ENCODE peak calls at places on chromosome 9, in six cellular contexts. One of them, this sample, is unnamed.

GRCh38 chr9:29214162-29214520 is 1640.9 kb upstream of the C9orf72 start:
- DNase-seq in MM.1S: no peak
- DNase-seq in CD4-positive, CD25-positive, alpha-beta regulatory T cell: no peak
- DNase-seq in aorta: peak; percentile 59
- DNase-seq in IMR-90: no peak
- DNase-seq in GM23248: no peak
- DNase-seq in this sample: no peak

GRCh38 chr9:113624721-113625120 is 161.2 kb downstream of the RGS3 start:
- DNase-seq in aorta: peak; percentile 88
- DNase-seq in IMR-90: peak; percentile 50
- DNase-seq in GM23248: peak; percentile 93
- DNase-seq in CD4-positive, CD25-positive, alpha-beta regulatory T cell: no peak
- DNase-seq in MM.1S: no peak
- DNase-seq in this sample: no peak

GRCh38 chr9:91693226-91693625 is 256.8 kb downstream of the ROR2 start:
- DNase-seq in CD4-positive, CD25-positive, alpha-beta regulatory T cell: no peak
- DNase-seq in MM.1S: no peak
- DNase-seq in aorta: no peak
- DNase-seq in IMR-90: no peak
- DNase-seq in GM23248: no peak
- DNase-seq in this sample: peak; percentile 16

GRCh38 chr9:86854898-86855523 is 92.3 kb downstream of the GAS1 start:
- DNase-seq in MM.1S: no peak
- DNase-seq in IMR-90: peak; percentile 96
- DNase-seq in aorta: no peak
- DNase-seq in GM23248: peak; percentile 82
- DNase-seq in CD4-positive, CD25-positive, alpha-beta regulatory T cell: no peak
- DNase-seq in this sample: no peak

GRCh38 chr9:120394058-120394669 is 185.8 kb downstream of the CDK5RAP2 start:
- DNase-seq in IMR-90: peak; percentile 96
- DNase-seq in MM.1S: no peak
- DNase-seq in aorta: no peak
- DNase-seq in CD4-positive, CD25-positive, alpha-beta regulatory T cell: no peak
- DNase-seq in GM23248: peak; percentile 93
- DNase-seq in this sample: peak; percentile 46

GRCh38 chr9:118529210-118529609 is 825.0 kb downstream of the TLR4 start:
- DNase-seq in GM23248: peak; percentile 66
- DNase-seq in aorta: no peak
- DNase-seq in IMR-90: no peak
- DNase-seq in MM.1S: no peak
- DNase-seq in CD4-positive, CD25-positive, alpha-beta regulatory T cell: no peak
- DNase-seq in this sample: no peak

GRCh38 chr9:111691686-111692329 is 30.4 kb downstream of the GNG10 start:
- DNase-seq in aorta: no peak
- DNase-seq in GM23248: peak; percentile 49
- DNase-seq in MM.1S: peak; percentile 46
- DNase-seq in IMR-90: peak; percentile 48
- DNase-seq in CD4-positive, CD25-positive, alpha-beta regulatory T cell: peak; percentile 12
- DNase-seq in this sample: no peak

GRCh38 chr9:76810377-76810957 is 46.2 kb downstream of the PCA3 start:
- DNase-seq in MM.1S: peak; percentile 35
- DNase-seq in CD4-positive, CD25-positive, alpha-beta regulatory T cell: no peak
- DNase-seq in GM23248: peak; percentile 72
- DNase-seq in aorta: no peak
- DNase-seq in IMR-90: peak; percentile 72
- DNase-seq in this sample: no peak

GRCh38 chr9:83359039-83359438 is 179.2 kb downstream of the FRMD3 start:
- DNase-seq in IMR-90: no peak
- DNase-seq in GM23248: no peak
- DNase-seq in CD4-positive, CD25-positive, alpha-beta regulatory T cell: no peak
- DNase-seq in aorta: no peak
- DNase-seq in MM.1S: no peak
- DNase-seq in this sample: no peak

GRCh38 chr9:35774907-35775635 is 16.3 kb upstream of the NPR2 start:
- DNase-seq in MM.1S: no peak
- DNase-seq in aorta: no peak
- DNase-seq in IMR-90: no peak
- DNase-seq in CD4-positive, CD25-positive, alpha-beta regulatory T cell: no peak
- DNase-seq in GM23248: no peak
- DNase-seq in this sample: no peak

GRCh38 chr9:131627326-131627845 is 82.1 kb downstream of the PRRT1B start:
- DNase-seq in GM23248: peak; percentile 50
- DNase-seq in aorta: no peak
- DNase-seq in MM.1S: no peak
- DNase-seq in IMR-90: peak; percentile 87
- DNase-seq in CD4-positive, CD25-positive, alpha-beta regulatory T cell: no peak
- DNase-seq in this sample: no peak

GRCh38 chr9:20340161-20340861 is 282.0 kb downstream of the MLLT3 start:
- DNase-seq in aorta: no peak
- DNase-seq in CD4-positive, CD25-positive, alpha-beta regulatory T cell: no peak
- DNase-seq in IMR-90: no peak
- DNase-seq in MM.1S: no peak
- DNase-seq in GM23248: peak; percentile 6
- DNase-seq in this sample: no peak

GRCh38 chr9:98900725-98901124 is 43.0 kb upstream of the COL15A1 start:
- DNase-seq in aorta: no peak
- DNase-seq in GM23248: peak; percentile 26
- DNase-seq in IMR-90: no peak
- DNase-seq in CD4-positive, CD25-positive, alpha-beta regulatory T cell: no peak
- DNase-seq in MM.1S: no peak
- DNase-seq in this sample: no peak

GRCh38 chr9:76620586-76620985 is 143.7 kb upstream of the PCA3 start:
- DNase-seq in IMR-90: no peak
- DNase-seq in aorta: no peak
- DNase-seq in GM23248: no peak
- DNase-seq in MM.1S: no peak
- DNase-seq in CD4-positive, CD25-positive, alpha-beta regulatory T cell: no peak
- DNase-seq in this sample: no peak

GRCh38 chr9:133763272-133764183 is 25.4 kb upstream of the SARDH start:
- DNase-seq in IMR-90: peak; percentile 66
- DNase-seq in CD4-positive, CD25-positive, alpha-beta regulatory T cell: no peak
- DNase-seq in MM.1S: no peak
- DNase-seq in aorta: peak; percentile 69
- DNase-seq in GM23248: peak; percentile 50
- DNase-seq in this sample: no peak

GRCh38 chr9:2321523-2322148 is 300.0 kb upstream of the VLDLR start:
- DNase-seq in IMR-90: no peak
- DNase-seq in aorta: no peak
- DNase-seq in GM23248: peak; percentile 20
- DNase-seq in MM.1S: no peak
- DNase-seq in CD4-positive, CD25-positive, alpha-beta regulatory T cell: no peak
- DNase-seq in this sample: no peak

GRCh38 chr9:4832786-4833579 is 40.2 kb downstream of the RCL1 start:
- DNase-seq in aorta: no peak
- DNase-seq in MM.1S: no peak
- DNase-seq in IMR-90: peak; percentile 100
- DNase-seq in CD4-positive, CD25-positive, alpha-beta regulatory T cell: no peak
- DNase-seq in GM23248: peak; percentile 97
- DNase-seq in this sample: peak; percentile 94

GRCh38 chr9:72589684-72590555 is 68.5 kb downstream of the TMC1 start:
- DNase-seq in aorta: no peak
- DNase-seq in GM23248: peak; percentile 21
- DNase-seq in IMR-90: peak; percentile 16
- DNase-seq in MM.1S: no peak
- DNase-seq in CD4-positive, CD25-positive, alpha-beta regulatory T cell: no peak
- DNase-seq in this sample: no peak

GRCh38 chr9:84331119-84331791 is 9.3 kb downstream of the SLC28A3 start:
- DNase-seq in IMR-90: peak; percentile 26
- DNase-seq in GM23248: peak; percentile 43
- DNase-seq in MM.1S: no peak
- DNase-seq in CD4-positive, CD25-positive, alpha-beta regulatory T cell: no peak
- DNase-seq in aorta: no peak
- DNase-seq in this sample: peak; percentile 49

GRCh38 chr9:38068866-38069628 is at the start of gene SHB:
- DNase-seq in GM23248: peak; percentile 87
- DNase-seq in CD4-positive, CD25-positive, alpha-beta regulatory T cell: peak; percentile 70
- DNase-seq in IMR-90: peak; percentile 33
- DNase-seq in MM.1S: peak; percentile 81
- DNase-seq in aorta: peak; percentile 94
- DNase-seq in this sample: no peak

DNA sequence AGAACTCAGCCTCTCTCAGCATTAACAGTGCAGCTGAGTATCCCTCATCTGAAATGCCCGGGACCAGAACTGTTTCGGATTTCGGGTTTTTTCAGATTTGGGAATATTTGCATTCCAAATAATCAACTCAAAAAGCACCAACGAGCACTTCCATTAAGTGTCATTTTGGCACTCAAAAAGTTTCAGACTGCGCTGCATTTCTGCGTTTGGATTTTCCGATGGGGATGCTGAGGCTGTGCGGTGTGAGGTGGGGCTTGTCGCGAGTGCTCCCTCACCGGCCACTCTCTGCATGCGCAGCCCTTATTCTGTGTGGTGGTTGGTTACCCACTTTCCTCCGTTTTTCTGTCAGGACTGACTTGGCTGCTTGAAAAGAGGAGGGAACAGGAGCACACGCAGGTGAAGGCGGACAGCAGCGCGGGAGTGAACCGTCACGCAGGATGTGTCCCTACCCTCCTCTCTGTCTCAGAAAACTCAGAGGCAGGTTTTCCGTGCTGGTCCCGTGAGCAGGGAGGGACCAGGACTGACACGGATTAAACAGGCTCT is 8.4 kb downstream of the UBAC1 start:
- DNase-seq in aorta: no peak
- DNase-seq in IMR-90: no peak
- DNase-seq in MM.1S: no peak
- DNase-seq in CD4-positive, CD25-positive, alpha-beta regulatory T cell: no peak
- DNase-seq in GM23248: no peak
- DNase-seq in this sample: no peak
- H3K27ac ChIP-seq in aorta: no peak overlapping the region
- H3K27ac ChIP-seq in IMR-90: peak overlapping the region; percentile 71
- H3K27ac ChIP-seq in MM.1S: no peak overlapping the region
- H3K27ac ChIP-seq in CD4-positive, CD25-positive, alpha-beta regulatory T cell: no peak overlapping the region
- H3K27ac ChIP-seq in GM23248: no peak overlapping the region
- H3K27ac ChIP-seq in this sample: peak overlapping the region; percentile 79

DNA sequence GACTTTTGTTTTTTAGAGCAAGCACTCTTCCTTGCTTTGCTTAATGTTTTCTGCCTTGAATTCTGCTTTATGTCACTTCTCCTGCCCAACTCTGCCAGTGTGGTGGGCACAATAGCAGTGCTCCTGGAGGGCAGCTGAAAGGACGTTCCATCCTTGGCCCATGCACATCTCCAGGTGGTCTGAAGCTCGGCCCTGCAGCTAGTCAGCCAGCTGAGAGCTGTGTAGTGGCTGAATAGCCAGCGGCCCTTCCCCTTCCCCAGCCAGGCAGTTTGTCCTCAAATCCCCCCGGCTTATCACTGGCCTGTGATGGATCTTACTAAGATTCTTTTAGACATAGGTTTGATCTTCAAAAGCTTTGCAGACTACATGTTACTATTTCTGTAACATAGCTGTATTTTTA is 42.7 kb upstream of the ANGPTL2 start:
- DNase-seq in aorta: no peak
- DNase-seq in CD4-positive, CD25-positive, alpha-beta regulatory T cell: no peak
- DNase-seq in GM23248: no peak
- DNase-seq in MM.1S: no peak
- DNase-seq in IMR-90: no peak
- DNase-seq in this sample: no peak
- H3K27ac ChIP-seq in aorta: no peak overlapping the region
- H3K27ac ChIP-seq in CD4-positive, CD25-positive, alpha-beta regulatory T cell: no peak overlapping the region
- H3K27ac ChIP-seq in GM23248: no peak overlapping the region
- H3K27ac ChIP-seq in MM.1S: no peak overlapping the region
- H3K27ac ChIP-seq in IMR-90: no peak overlapping the region
- H3K27ac ChIP-seq in this sample: no peak overlapping the region

DNA sequence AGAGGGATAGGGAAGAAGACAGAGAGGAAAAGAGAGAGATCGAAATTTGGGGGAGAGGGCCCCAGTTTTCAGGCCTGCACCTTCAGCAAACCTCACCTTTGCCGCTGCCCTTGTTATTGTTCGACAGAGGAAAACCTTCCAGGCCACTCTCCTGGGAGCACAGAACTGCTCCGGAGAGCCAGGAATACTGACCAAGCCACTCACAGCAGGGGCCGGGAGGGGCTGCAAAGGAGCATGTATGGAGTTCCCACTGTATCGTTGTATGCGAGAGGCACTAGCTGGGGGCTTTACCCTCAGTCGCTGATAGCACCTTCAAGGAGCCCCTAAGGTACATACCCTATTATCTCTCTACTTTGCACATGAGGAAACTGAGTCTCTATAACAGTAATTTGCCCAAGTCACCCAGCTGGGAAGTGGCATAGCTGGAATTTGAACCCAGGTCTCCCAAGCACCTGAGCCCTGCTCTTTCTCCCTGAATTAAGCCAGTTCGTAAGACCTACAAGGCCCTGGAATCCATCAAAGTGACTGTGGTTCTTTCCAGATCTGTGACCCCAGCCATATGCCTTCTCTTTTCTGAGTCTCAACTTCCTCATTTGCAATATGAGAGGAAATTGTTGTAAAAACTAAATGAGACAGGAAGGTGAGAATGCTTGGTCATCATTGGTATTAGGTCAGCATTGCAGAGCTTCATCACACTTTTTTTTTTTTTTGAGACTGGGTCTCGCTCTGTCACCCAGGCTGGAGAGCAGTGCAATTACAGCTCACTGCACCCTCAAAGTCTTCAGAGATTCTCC is 21.0 kb upstream of the FOXE1 start:
- DNase-seq in MM.1S: peak; percentile 33
- DNase-seq in CD4-positive, CD25-positive, alpha-beta regulatory T cell: no peak
- DNase-seq in aorta: no peak
- DNase-seq in GM23248: no peak
- DNase-seq in IMR-90: no peak
- DNase-seq in this sample: no peak
- H3K27ac ChIP-seq in MM.1S: no peak overlapping the region
- H3K27ac ChIP-seq in CD4-positive, CD25-positive, alpha-beta regulatory T cell: no peak overlapping the region
- H3K27ac ChIP-seq in aorta: no peak overlapping the region
- H3K27ac ChIP-seq in GM23248: no peak overlapping the region
- H3K27ac ChIP-seq in IMR-90: no peak overlapping the region
- H3K27ac ChIP-seq in this sample: no peak overlapping the region

GRCh38 chr9:14294659-14295058 is 19.3 kb downstream of the NFIB start:
- DNase-seq in aorta: no peak
- DNase-seq in IMR-90: no peak
- DNase-seq in CD4-positive, CD25-positive, alpha-beta regulatory T cell: no peak
- DNase-seq in GM23248: no peak
- DNase-seq in MM.1S: no peak
- DNase-seq in this sample: no peak
- H3K27ac ChIP-seq in aorta: no peak overlapping the region
- H3K27ac ChIP-seq in IMR-90: no peak overlapping the region
- H3K27ac ChIP-seq in CD4-positive, CD25-positive, alpha-beta regulatory T cell: no peak overlapping the region
- H3K27ac ChIP-seq in GM23248: no peak overlapping the region
- H3K27ac ChIP-seq in MM.1S: no peak overlapping the region
- H3K27ac ChIP-seq in this sample: no peak overlapping the region

GRCh38 chr9:137319434-137319975 is 17.4 kb upstream of the NRARP start:
- DNase-seq in CD4-positive, CD25-positive, alpha-beta regulatory T cell: no peak
- DNase-seq in GM23248: no peak
- DNase-seq in MM.1S: no peak
- DNase-seq in IMR-90: no peak
- DNase-seq in aorta: no peak
- DNase-seq in this sample: no peak
- H3K27ac ChIP-seq in CD4-positive, CD25-positive, alpha-beta regulatory T cell: no peak overlapping the region
- H3K27ac ChIP-seq in GM23248: no peak overlapping the region
- H3K27ac ChIP-seq in MM.1S: no peak overlapping the region
- H3K27ac ChIP-seq in IMR-90: no peak overlapping the region
- H3K27ac ChIP-seq in aorta: no peak overlapping the region
- H3K27ac ChIP-seq in this sample: no peak overlapping the region